ENCODE peak calls at places on chromosomes 4 and X, in six cellular contexts. Q is mammary epithelial cell, F is head of caudate nucleus, E is SJSA1, G is lower lobe of right lung, V is right atrium auricular region. Y is an unnamed sample.

GRCh38 chr4:89724716-89725115 is 112.2 kb downstream of the SNCA start:
- DNase-seq in Q (peak; percentile 39), G (no peak), F (no peak), E (no peak), V (no peak), Y (no peak)

GRCh38 chr4:24973471-24974251 is 57.1 kb downstream of the LGI2 start:
- DNase-seq in V (peak; percentile 66), F (peak; percentile 36), E (no peak), G (peak; percentile 90), Q (peak; percentile 46), Y (no peak)

GRCh38 chr4:168769416-168769815 is 240.6 kb downstream of the CBR4 start:
- DNase-seq in E (no peak), G (no peak), F (no peak), Q (peak; percentile 43), V (no peak), Y (no peak)

GRCh38 chr4:5791654-5792053 is 80.7 kb downstream of the EVC start:
- DNase-seq in V (no peak), Q (no peak), G (no peak), F (no peak), E (no peak), Y (no peak)

GRCh38 chr4:12296366-12296765 is 867.7 kb upstream of the HS3ST1 start:
- DNase-seq in Q (no peak), E (no peak), G (no peak), V (no peak), F (no peak), Y (no peak)

GRCh38 chr4:132865922-132866321 is 283.2 kb upstream of the PCDH10 start:
- DNase-seq in F (no peak), Q (no peak), G (no peak), E (no peak), V (no peak), Y (no peak)

GRCh38 chr4:67704843-67705242 is 3.9 kb upstream of the UBA6 start:
- DNase-seq in G (no peak), Q (no peak), E (no peak), V (no peak), F (no peak), Y (no peak)

GRCh38 chr4:3656441-3657376 is 109.5 kb upstream of the ADRA2C start:
- DNase-seq in Q (no peak), F (no peak), G (no peak), E (no peak), V (no peak), Y (no peak)

GRCh38 chrX:16188687-16189086 is 21.4 kb downstream of the MAGEB17 start:
- DNase-seq in F (no peak), G (no peak), V (no peak), E (no peak), Q (peak; percentile 4), Y (no peak)

Y was measured in substantia nigra.